ENCODE peak calls at places on chromosome 4, in ten cellular contexts. One of them, this sample, is unnamed.

GRCh38 chr4:10013722-10014121 is 7.6 kb downstream of the SLC2A9 start:
- DNase-seq in K562: peak
- DNase-seq in uterus: no peak
- DNase-seq in PC-9: peak
- DNase-seq in A549: peak
- DNase-seq in AG10803: peak
- DNase-seq in right lobe of liver: peak
- DNase-seq in Peyer's patch: peak
- DNase-seq in fibroblast of lung: peak
- DNase-seq in WERI-Rb-1: peak
- DNase-seq in this sample: peak

GRCh38 chr4:155564086-155564485 is 102.6 kb upstream of the GUCY1A1 start:
- DNase-seq in AG10803: no peak
- DNase-seq in uterus: no peak
- DNase-seq in fibroblast of lung: no peak
- DNase-seq in A549: no peak
- DNase-seq in K562: no peak
- DNase-seq in right lobe of liver: no peak
- DNase-seq in PC-9: no peak
- DNase-seq in Peyer's patch: no peak
- DNase-seq in WERI-Rb-1: no peak
- DNase-seq in this sample: no peak

GRCh38 chr4:151276787-151277557 is at the start of gene PRSS48:
- DNase-seq in WERI-Rb-1: peak
- DNase-seq in uterus: peak
- DNase-seq in PC-9: no peak
- DNase-seq in K562: peak
- DNase-seq in Peyer's patch: peak
- DNase-seq in right lobe of liver: peak
- DNase-seq in AG10803: peak
- DNase-seq in fibroblast of lung: peak
- DNase-seq in A549: peak
- DNase-seq in this sample: peak

GRCh38 chr4:80875642-80876041 is 154.9 kb upstream of the BMP3 start:
- DNase-seq in uterus: no peak
- DNase-seq in fibroblast of lung: no peak
- DNase-seq in WERI-Rb-1: no peak
- DNase-seq in A549: no peak
- DNase-seq in AG10803: no peak
- DNase-seq in Peyer's patch: no peak
- DNase-seq in right lobe of liver: no peak
- DNase-seq in K562: no peak
- DNase-seq in PC-9: no peak
- DNase-seq in this sample: no peak

GRCh38 chr4:140693577-140693976 is 62.6 kb downstream of the TBC1D9 start:
- DNase-seq in uterus: no peak
- DNase-seq in right lobe of liver: no peak
- DNase-seq in A549: no peak
- DNase-seq in PC-9: no peak
- DNase-seq in fibroblast of lung: peak
- DNase-seq in AG10803: no peak
- DNase-seq in K562: no peak
- DNase-seq in Peyer's patch: no peak
- DNase-seq in WERI-Rb-1: no peak
- DNase-seq in this sample: peak

GRCh38 chr4:80139668-80140067 is 57.6 kb upstream of the PRDM8 start:
- DNase-seq in right lobe of liver: no peak
- DNase-seq in fibroblast of lung: no peak
- DNase-seq in AG10803: no peak
- DNase-seq in A549: no peak
- DNase-seq in K562: no peak
- DNase-seq in Peyer's patch: no peak
- DNase-seq in PC-9: no peak
- DNase-seq in WERI-Rb-1: no peak
- DNase-seq in uterus: no peak
- DNase-seq in this sample: no peak

GRCh38 chr4:181478675-181479074 is 764.5 kb upstream of the TENM3 start:
- DNase-seq in K562: no peak
- DNase-seq in AG10803: no peak
- DNase-seq in Peyer's patch: no peak
- DNase-seq in A549: no peak
- DNase-seq in right lobe of liver: no peak
- DNase-seq in uterus: no peak
- DNase-seq in WERI-Rb-1: no peak
- DNase-seq in PC-9: no peak
- DNase-seq in fibroblast of lung: no peak
- DNase-seq in this sample: no peak

GRCh38 chr4:185559913-185560281 is 24.6 kb upstream of the PDLIM3 start:
- DNase-seq in WERI-Rb-1: peak
- DNase-seq in PC-9: peak
- DNase-seq in uterus: peak
- DNase-seq in right lobe of liver: no peak
- DNase-seq in A549: peak
- DNase-seq in Peyer's patch: no peak
- DNase-seq in K562: no peak
- DNase-seq in AG10803: peak
- DNase-seq in fibroblast of lung: peak
- DNase-seq in this sample: peak

GRCh38 chr4:110614981-110615365 is 7.9 kb downstream of the PITX2 start:
- DNase-seq in uterus: no peak
- DNase-seq in Peyer's patch: no peak
- DNase-seq in fibroblast of lung: no peak
- DNase-seq in PC-9: no peak
- DNase-seq in AG10803: no peak
- DNase-seq in A549: no peak
- DNase-seq in WERI-Rb-1: no peak
- DNase-seq in right lobe of liver: no peak
- DNase-seq in K562: no peak
- DNase-seq in this sample: no peak

GRCh38 chr4:86331362-86331761 is 28.5 kb downstream of the MAPK10 start:
- DNase-seq in Peyer's patch: no peak
- DNase-seq in fibroblast of lung: no peak
- DNase-seq in K562: no peak
- DNase-seq in uterus: no peak
- DNase-seq in AG10803: no peak
- DNase-seq in WERI-Rb-1: no peak
- DNase-seq in A549: no peak
- DNase-seq in right lobe of liver: no peak
- DNase-seq in PC-9: no peak
- DNase-seq in this sample: no peak

GRCh38 chr4:140255467-140255866 is 101.5 kb upstream of the MAML3 start:
- DNase-seq in A549: no peak
- DNase-seq in AG10803: peak
- DNase-seq in WERI-Rb-1: no peak
- DNase-seq in right lobe of liver: no peak
- DNase-seq in PC-9: no peak
- DNase-seq in K562: no peak
- DNase-seq in Peyer's patch: no peak
- DNase-seq in uterus: no peak
- DNase-seq in fibroblast of lung: peak
- DNase-seq in this sample: peak

GRCh38 chr4:158854236-158854635 is 85.4 kb downstream of the FNIP2 start:
- DNase-seq in right lobe of liver: no peak
- DNase-seq in uterus: no peak
- DNase-seq in PC-9: no peak
- DNase-seq in fibroblast of lung: no peak
- DNase-seq in A549: no peak
- DNase-seq in Peyer's patch: no peak
- DNase-seq in AG10803: no peak
- DNase-seq in WERI-Rb-1: no peak
- DNase-seq in K562: no peak
- DNase-seq in this sample: no peak

GRCh38 chr4:186643501-186644315 is 79.9 kb downstream of the FAT1 start:
- DNase-seq in WERI-Rb-1: no peak
- DNase-seq in K562: no peak
- DNase-seq in AG10803: peak
- DNase-seq in right lobe of liver: no peak
- DNase-seq in A549: peak
- DNase-seq in fibroblast of lung: peak
- DNase-seq in PC-9: peak
- DNase-seq in Peyer's patch: no peak
- DNase-seq in uterus: no peak
- DNase-seq in this sample: peak

GRCh38 chr4:94395541-94395940 is 52.9 kb upstream of the HPGDS start:
- DNase-seq in Peyer's patch: no peak
- DNase-seq in K562: no peak
- DNase-seq in WERI-Rb-1: no peak
- DNase-seq in PC-9: no peak
- DNase-seq in right lobe of liver: no peak
- DNase-seq in uterus: no peak
- DNase-seq in fibroblast of lung: no peak
- DNase-seq in A549: no peak
- DNase-seq in AG10803: no peak
- DNase-seq in this sample: peak

GRCh38 chr4:94389595-94390290 is 47.1 kb upstream of the HPGDS start:
- DNase-seq in right lobe of liver: no peak
- DNase-seq in AG10803: no peak
- DNase-seq in fibroblast of lung: no peak
- DNase-seq in K562: no peak
- DNase-seq in A549: no peak
- DNase-seq in PC-9: no peak
- DNase-seq in Peyer's patch: no peak
- DNase-seq in WERI-Rb-1: no peak
- DNase-seq in uterus: no peak
- DNase-seq in this sample: no peak

DNA sequence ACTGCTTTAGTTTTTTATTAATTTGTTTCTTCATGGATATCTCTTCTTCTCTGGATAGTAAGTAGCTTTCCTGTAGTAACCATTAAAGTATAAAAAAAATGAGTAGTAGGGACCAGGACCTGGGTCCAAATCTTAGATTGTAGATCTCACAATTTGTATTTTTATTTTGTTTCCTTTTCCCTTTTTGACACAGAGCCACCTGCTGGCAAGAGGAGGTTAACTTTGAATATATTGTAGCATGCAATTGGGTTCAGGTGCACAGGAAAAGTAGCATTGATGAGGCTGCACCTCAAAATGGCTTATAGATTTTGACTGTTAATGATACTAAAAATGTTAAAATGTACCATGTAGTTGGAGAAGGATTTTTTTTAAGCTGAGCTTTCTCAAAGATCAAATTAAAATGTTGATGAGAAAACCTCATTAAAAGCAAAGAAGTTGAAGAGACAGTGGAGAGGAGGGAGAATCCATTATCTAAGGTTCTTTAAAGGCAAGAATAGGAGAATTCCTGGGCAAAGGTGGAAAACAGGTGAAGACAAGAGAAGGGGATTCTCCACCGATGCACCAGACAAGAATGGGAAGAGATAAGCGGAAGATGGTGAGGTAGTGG is 48.3 kb upstream of the HPGDS start:
- DNase-seq in fibroblast of lung: peak
- DNase-seq in right lobe of liver: no peak
- DNase-seq in WERI-Rb-1: no peak
- DNase-seq in K562: no peak
- DNase-seq in A549: no peak
- DNase-seq in AG10803: no peak
- DNase-seq in PC-9: no peak
- DNase-seq in uterus: no peak
- DNase-seq in Peyer's patch: no peak
- DNase-seq in this sample: peak
- TF ChIP-seq CTCF in fibroblast of lung: peak
- TF ChIP-seq CTCF in right lobe of liver: peak
- TF ChIP-seq CTCF in WERI-Rb-1: peak
- TF ChIP-seq CTCF in K562: peak
- TF ChIP-seq CTCF in A549: peak
- TF ChIP-seq CTCF in AG10803: peak
- TF ChIP-seq CTCF in PC-9: peak
- TF ChIP-seq CTCF in uterus: peak
- TF ChIP-seq CTCF in Peyer's patch: no peak
- TF ChIP-seq CTCF in this sample: peak

GRCh38 chr4:33025236-33025635 is 2305.1 kb downstream of the PCDH7 start:
- DNase-seq in Peyer's patch: no peak
- DNase-seq in fibroblast of lung: no peak
- DNase-seq in WERI-Rb-1: no peak
- DNase-seq in PC-9: no peak
- DNase-seq in K562: no peak
- DNase-seq in uterus: no peak
- DNase-seq in right lobe of liver: no peak
- DNase-seq in A549: no peak
- DNase-seq in AG10803: no peak
- DNase-seq in this sample: no peak
- H3K4me3 ChIP-seq in Peyer's patch: no peak
- H3K4me3 ChIP-seq in fibroblast of lung: no peak
- H3K4me3 ChIP-seq in WERI-Rb-1: no peak
- H3K4me3 ChIP-seq in PC-9: no peak
- H3K4me3 ChIP-seq in K562: no peak
- H3K4me3 ChIP-seq in uterus: no peak
- H3K4me3 ChIP-seq in right lobe of liver: no peak
- H3K4me3 ChIP-seq in A549: no peak
- H3K4me3 ChIP-seq in AG10803: no peak
- H3K4me3 ChIP-seq in this sample: no peak

DNA sequence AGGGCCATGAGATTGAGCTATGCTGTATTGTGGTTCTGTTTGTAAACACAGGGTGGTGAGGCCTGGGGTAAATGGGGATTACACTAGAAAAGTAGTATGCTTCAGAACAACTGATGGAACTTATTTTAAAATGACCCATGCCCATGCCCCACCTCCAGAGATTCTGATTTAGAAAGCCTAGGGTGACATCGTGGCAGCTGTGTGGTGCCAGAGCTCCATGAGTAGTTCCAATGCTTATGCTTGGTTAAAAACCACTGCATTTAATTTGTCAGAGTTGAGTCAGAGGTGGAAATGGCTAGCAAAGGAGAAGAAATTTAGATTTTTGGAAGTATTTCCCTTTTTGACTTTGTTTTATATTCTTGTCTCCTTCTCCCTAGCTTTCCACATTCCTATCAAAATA is 63.4 kb upstream of the PDE5A start:
- DNase-seq in WERI-Rb-1: no peak
- DNase-seq in PC-9: no peak
- DNase-seq in AG10803: peak
- DNase-seq in K562: no peak
- DNase-seq in uterus: no peak
- DNase-seq in right lobe of liver: no peak
- DNase-seq in A549: no peak
- DNase-seq in Peyer's patch: no peak
- DNase-seq in fibroblast of lung: peak
- DNase-seq in this sample: no peak
- TF ChIP-seq CTCF in WERI-Rb-1: no peak
- TF ChIP-seq CTCF in PC-9: no peak
- TF ChIP-seq CTCF in AG10803: peak
- TF ChIP-seq CTCF in K562: no peak
- TF ChIP-seq CTCF in uterus: no peak
- TF ChIP-seq CTCF in right lobe of liver: peak
- TF ChIP-seq CTCF in A549: no peak
- TF ChIP-seq CTCF in Peyer's patch: no peak
- TF ChIP-seq CTCF in fibroblast of lung: peak
- TF ChIP-seq CTCF in this sample: no peak

DNA sequence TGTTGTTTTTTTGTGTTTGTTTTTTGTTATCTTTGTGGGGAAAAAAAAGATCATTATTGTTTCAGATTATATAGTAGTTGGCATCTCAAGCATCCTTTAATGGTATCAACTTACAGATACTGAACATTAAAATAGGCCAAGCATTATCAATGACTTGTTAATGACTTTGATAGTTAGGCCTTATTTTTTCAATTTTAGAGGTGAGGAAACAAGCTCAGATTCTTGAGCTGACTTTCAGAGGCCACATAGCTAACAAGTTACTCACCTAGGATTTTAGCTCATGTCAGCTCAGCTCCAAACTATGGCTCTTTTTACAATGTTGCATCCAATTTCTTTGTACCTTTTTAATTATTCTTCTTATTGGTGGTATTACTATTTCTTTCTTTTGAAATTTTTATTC is 471 bp upstream of the PLAC8 start:
- DNase-seq in PC-9: peak
- DNase-seq in fibroblast of lung: peak
- DNase-seq in K562: no peak
- DNase-seq in right lobe of liver: no peak
- DNase-seq in A549: no peak
- DNase-seq in Peyer's patch: no peak
- DNase-seq in AG10803: peak
- DNase-seq in uterus: no peak
- DNase-seq in WERI-Rb-1: no peak
- DNase-seq in this sample: peak
- H3K4me3 ChIP-seq in PC-9: no peak
- H3K4me3 ChIP-seq in fibroblast of lung: no peak
- H3K4me3 ChIP-seq in K562: no peak
- H3K4me3 ChIP-seq in right lobe of liver: no peak
- H3K4me3 ChIP-seq in A549: no peak
- H3K4me3 ChIP-seq in Peyer's patch: no peak
- H3K4me3 ChIP-seq in AG10803: no peak
- H3K4me3 ChIP-seq in uterus: no peak
- H3K4me3 ChIP-seq in WERI-Rb-1: no peak
- H3K4me3 ChIP-seq in this sample: no peak

This sample was measured in fibroblast of pulmonary artery.